ENCODE peak calls at places on chromosomes 16 and 17, in nine cellular contexts. One of them, this sample, is unnamed.

GRCh38 chr17:47064684-47065083 is 85.6 kb upstream of the RPRML start:
- DNase-seq in prostate gland: no peak
- DNase-seq in IMR-90: no peak
- DNase-seq in lower leg skin: no peak
- DNase-seq in A549: no peak
- DNase-seq in uterus: no peak
- DNase-seq in tibial artery: no peak
- DNase-seq in heart right ventricle: no peak
- DNase-seq in astrocyte of the spinal cord: no peak
- DNase-seq in this sample: no peak

GRCh38 chr16:53745753-53746258 is 41.9 kb downstream of the FTO start:
- DNase-seq in prostate gland: no peak
- DNase-seq in IMR-90: peak
- DNase-seq in lower leg skin: no peak
- DNase-seq in A549: peak
- DNase-seq in uterus: no peak
- DNase-seq in tibial artery: no peak
- DNase-seq in heart right ventricle: no peak
- DNase-seq in astrocyte of the spinal cord: peak
- DNase-seq in this sample: no peak

GRCh38 chr16:2038359-2039285 is 9.0 kb downstream of the NTHL1 start:
- DNase-seq in prostate gland: no peak
- DNase-seq in IMR-90: no peak
- DNase-seq in lower leg skin: no peak
- DNase-seq in A549: no peak
- DNase-seq in uterus: no peak
- DNase-seq in tibial artery: no peak
- DNase-seq in heart right ventricle: peak
- DNase-seq in astrocyte of the spinal cord: no peak
- DNase-seq in this sample: no peak

GRCh38 chr17:36608794-36609497 is 7.6 kb downstream of the MRM1 start:
- DNase-seq in prostate gland: peak
- DNase-seq in IMR-90: peak
- DNase-seq in lower leg skin: no peak
- DNase-seq in A549: peak
- DNase-seq in uterus: peak
- DNase-seq in tibial artery: no peak
- DNase-seq in heart right ventricle: no peak
- DNase-seq in astrocyte of the spinal cord: peak
- DNase-seq in this sample: no peak

GRCh38 chr17:82961366-82962162 is 117.8 kb upstream of the METRNL start:
- DNase-seq in prostate gland: no peak
- DNase-seq in IMR-90: no peak
- DNase-seq in lower leg skin: no peak
- DNase-seq in A549: no peak
- DNase-seq in uterus: no peak
- DNase-seq in tibial artery: no peak
- DNase-seq in heart right ventricle: no peak
- DNase-seq in astrocyte of the spinal cord: no peak
- DNase-seq in this sample: no peak

GRCh38 chr17:11336290-11336995 is 95.4 kb downstream of the SHISA6 start:
- DNase-seq in prostate gland: no peak
- DNase-seq in IMR-90: no peak
- DNase-seq in lower leg skin: no peak
- DNase-seq in A549: no peak
- DNase-seq in uterus: no peak
- DNase-seq in tibial artery: no peak
- DNase-seq in heart right ventricle: no peak
- DNase-seq in astrocyte of the spinal cord: no peak
- DNase-seq in this sample: no peak

GRCh38 chr16:27699540-27699939 is 149.6 kb downstream of the KATNIP start:
- DNase-seq in prostate gland: no peak
- DNase-seq in IMR-90: no peak
- DNase-seq in lower leg skin: no peak
- DNase-seq in A549: no peak
- DNase-seq in uterus: no peak
- DNase-seq in tibial artery: no peak
- DNase-seq in heart right ventricle: no peak
- DNase-seq in astrocyte of the spinal cord: no peak
- DNase-seq in this sample: no peak

GRCh38 chr17:29559640-29560039 is 7.2 kb downstream of the ABHD15 start:
- DNase-seq in prostate gland: no peak
- DNase-seq in IMR-90: no peak
- DNase-seq in lower leg skin: no peak
- DNase-seq in A549: no peak
- DNase-seq in uterus: no peak
- DNase-seq in tibial artery: no peak
- DNase-seq in heart right ventricle: no peak
- DNase-seq in astrocyte of the spinal cord: no peak
- DNase-seq in this sample: peak

GRCh38 chr16:1688807-1689560 is 10.9 kb downstream of the JPT2 start:
- DNase-seq in prostate gland: peak
- DNase-seq in IMR-90: no peak
- DNase-seq in lower leg skin: no peak
- DNase-seq in A549: peak
- DNase-seq in uterus: no peak
- DNase-seq in tibial artery: no peak
- DNase-seq in heart right ventricle: no peak
- DNase-seq in astrocyte of the spinal cord: peak
- DNase-seq in this sample: peak

GRCh38 chr17:82023447-82024241 is 539 bp downstream of the LRRC45 start:
- DNase-seq in prostate gland: no peak
- DNase-seq in IMR-90: peak
- DNase-seq in lower leg skin: no peak
- DNase-seq in A549: no peak
- DNase-seq in uterus: no peak
- DNase-seq in tibial artery: no peak
- DNase-seq in heart right ventricle: no peak
- DNase-seq in astrocyte of the spinal cord: no peak
- DNase-seq in this sample: no peak

GRCh38 chr17:72466199-72466598 is 345.4 kb downstream of the SOX9 start:
- DNase-seq in prostate gland: no peak
- DNase-seq in IMR-90: peak
- DNase-seq in lower leg skin: no peak
- DNase-seq in A549: peak
- DNase-seq in uterus: no peak
- DNase-seq in tibial artery: no peak
- DNase-seq in heart right ventricle: no peak
- DNase-seq in astrocyte of the spinal cord: peak
- DNase-seq in this sample: peak
- TF ChIP-seq CTCF in prostate gland: no peak
- TF ChIP-seq CTCF in IMR-90: no peak
- TF ChIP-seq CTCF in lower leg skin: no peak
- TF ChIP-seq CTCF in A549: no peak
- TF ChIP-seq CTCF in uterus: no peak
- TF ChIP-seq CTCF in tibial artery: no peak
- TF ChIP-seq CTCF in heart right ventricle: no peak
- TF ChIP-seq CTCF in astrocyte of the spinal cord: no peak
- TF ChIP-seq CTCF in this sample: no peak

DNA sequence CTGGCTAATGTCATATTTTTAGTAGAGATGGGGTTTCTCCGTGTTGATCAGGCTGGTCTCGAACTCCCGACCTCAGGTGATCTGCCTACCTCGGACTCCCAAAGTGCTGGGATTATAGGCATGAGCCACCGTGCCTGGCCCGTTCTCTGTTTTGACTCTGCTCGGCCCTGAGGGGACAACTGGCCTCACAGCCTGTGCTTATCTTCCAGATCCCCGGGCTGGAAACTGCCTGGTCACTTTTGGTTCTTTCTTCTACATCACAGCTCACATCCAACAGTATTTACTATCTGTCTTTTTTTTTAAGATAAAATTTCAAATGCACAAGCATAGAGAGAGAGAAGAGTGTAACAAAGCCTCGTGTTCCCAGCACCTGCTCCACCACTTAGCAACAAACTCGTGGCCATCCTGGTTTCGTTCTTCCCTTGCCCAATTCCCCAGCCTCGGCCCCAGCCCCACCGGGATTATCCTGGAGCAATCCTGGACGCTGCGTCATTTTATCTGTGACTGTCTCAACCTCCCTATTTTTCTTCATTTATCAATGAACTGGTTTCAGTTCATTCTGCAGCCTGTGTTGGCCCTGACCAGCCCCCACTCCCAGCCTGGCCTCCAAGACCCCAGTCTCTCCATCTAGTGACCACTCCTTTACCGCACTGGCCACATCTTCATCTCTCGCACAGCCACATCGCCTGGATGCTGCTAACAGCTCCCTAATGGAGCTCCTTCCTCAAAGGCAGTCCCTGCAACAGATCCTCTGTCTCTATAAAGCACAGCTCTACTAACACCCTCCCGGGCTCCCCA is 21.1 kb downstream of the PIMREG start:
- DNase-seq in prostate gland: no peak
- DNase-seq in IMR-90: no peak
- DNase-seq in lower leg skin: no peak
- DNase-seq in A549: no peak
- DNase-seq in uterus: no peak
- DNase-seq in tibial artery: no peak
- DNase-seq in heart right ventricle: no peak
- DNase-seq in astrocyte of the spinal cord: no peak
- DNase-seq in this sample: no peak
- H3K4me3 ChIP-seq in prostate gland: no peak
- H3K4me3 ChIP-seq in IMR-90: no peak
- H3K4me3 ChIP-seq in lower leg skin: no peak
- H3K4me3 ChIP-seq in A549: no peak
- H3K4me3 ChIP-seq in uterus: no peak
- H3K4me3 ChIP-seq in tibial artery: no peak
- H3K4me3 ChIP-seq in heart right ventricle: no peak
- H3K4me3 ChIP-seq in astrocyte of the spinal cord: no peak
- H3K4me3 ChIP-seq in this sample: no peak

GRCh38 chr17:77503916-77504651 is 363.3 kb downstream of the SEC14L1 start:
- DNase-seq in prostate gland: no peak
- DNase-seq in IMR-90: no peak
- DNase-seq in lower leg skin: no peak
- DNase-seq in A549: no peak
- DNase-seq in uterus: peak
- DNase-seq in tibial artery: no peak
- DNase-seq in heart right ventricle: no peak
- DNase-seq in astrocyte of the spinal cord: no peak
- DNase-seq in this sample: no peak

GRCh38 chr17:77505460-77505769 is 364.6 kb downstream of the SEC14L1 start:
- DNase-seq in prostate gland: no peak
- DNase-seq in IMR-90: no peak
- DNase-seq in lower leg skin: no peak
- DNase-seq in A549: no peak
- DNase-seq in uterus: no peak
- DNase-seq in tibial artery: no peak
- DNase-seq in heart right ventricle: no peak
- DNase-seq in astrocyte of the spinal cord: no peak
- DNase-seq in this sample: no peak

GRCh38 chr17:77503293-77503655 is 362.5 kb downstream of the SEC14L1 start:
- DNase-seq in prostate gland: no peak
- DNase-seq in IMR-90: no peak
- DNase-seq in lower leg skin: no peak
- DNase-seq in A549: no peak
- DNase-seq in uterus: peak
- DNase-seq in tibial artery: no peak
- DNase-seq in heart right ventricle: no peak
- DNase-seq in astrocyte of the spinal cord: no peak
- DNase-seq in this sample: no peak

GRCh38 chr17:77506371-77506991 is 365.7 kb downstream of the SEC14L1 start:
- DNase-seq in prostate gland: no peak
- DNase-seq in IMR-90: no peak
- DNase-seq in lower leg skin: no peak
- DNase-seq in A549: no peak
- DNase-seq in uterus: peak
- DNase-seq in tibial artery: no peak
- DNase-seq in heart right ventricle: no peak
- DNase-seq in astrocyte of the spinal cord: no peak
- DNase-seq in this sample: no peak

DNA sequence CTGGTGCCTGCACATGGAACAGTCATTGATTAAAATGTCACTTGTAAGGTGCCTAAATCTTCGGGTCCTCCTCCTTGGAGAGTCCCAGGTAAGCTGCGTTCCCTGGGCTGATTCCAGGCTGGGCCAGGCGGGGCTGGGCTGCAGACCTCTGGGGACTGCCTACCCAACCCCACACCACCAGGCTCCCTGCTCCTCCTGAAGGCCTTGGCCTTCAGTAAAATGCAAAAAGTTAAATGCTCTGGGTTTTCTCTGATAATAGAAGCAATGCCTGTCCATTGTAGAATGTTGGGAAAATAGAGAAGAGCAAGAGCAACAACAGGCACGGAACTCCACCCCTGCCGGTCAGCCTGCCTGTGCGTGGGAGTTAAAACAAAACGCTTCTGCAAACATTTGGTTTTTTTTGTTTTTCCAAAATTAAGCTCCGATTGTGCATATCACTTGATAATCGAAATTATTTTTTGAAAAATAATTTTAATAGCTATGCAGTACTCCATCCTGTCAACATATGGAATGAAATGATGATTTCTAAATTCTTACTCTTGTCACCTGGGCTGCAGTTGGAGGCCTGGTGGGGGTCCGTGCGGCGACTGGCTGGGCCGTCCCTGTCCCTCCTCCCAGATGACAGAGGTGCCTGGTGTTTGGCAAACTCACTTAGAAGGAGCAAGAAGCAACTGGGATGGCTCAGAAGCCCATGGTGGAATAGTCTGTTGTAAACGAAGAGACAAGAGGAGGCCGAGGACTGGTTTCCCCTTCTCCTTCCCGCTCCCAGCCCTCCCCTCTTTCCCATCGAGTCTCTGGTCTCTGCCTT is 364.1 kb downstream of the SEC14L1 start:
- DNase-seq in prostate gland: no peak
- DNase-seq in IMR-90: no peak
- DNase-seq in lower leg skin: no peak
- DNase-seq in A549: no peak
- DNase-seq in uterus: peak
- DNase-seq in tibial artery: no peak
- DNase-seq in heart right ventricle: no peak
- DNase-seq in astrocyte of the spinal cord: no peak
- DNase-seq in this sample: no peak
- TF ChIP-seq CTCF in prostate gland: no peak
- TF ChIP-seq CTCF in IMR-90: no peak
- TF ChIP-seq CTCF in lower leg skin: no peak
- TF ChIP-seq CTCF in A549: no peak
- TF ChIP-seq CTCF in uterus: no peak
- TF ChIP-seq CTCF in tibial artery: no peak
- TF ChIP-seq CTCF in heart right ventricle: no peak
- TF ChIP-seq CTCF in astrocyte of the spinal cord: no peak
- TF ChIP-seq CTCF in this sample: no peak

DNA sequence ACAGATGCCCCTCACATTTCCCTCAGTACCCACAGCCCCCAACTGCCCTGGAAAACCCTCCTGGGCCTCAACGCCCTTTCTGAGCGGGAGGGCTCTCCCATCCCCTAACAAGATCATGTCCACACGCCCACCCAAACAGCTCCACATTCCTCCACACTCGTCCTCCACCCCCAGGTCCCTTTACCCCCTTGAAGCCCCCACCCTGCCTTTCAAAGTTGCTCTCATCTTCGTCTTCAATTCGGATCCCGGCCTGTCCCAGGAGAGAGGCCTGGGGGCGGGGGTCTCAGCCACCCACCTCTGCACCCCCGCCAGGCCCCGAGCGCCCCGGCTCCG is 14.3 kb downstream of the HOXB4 start:
- DNase-seq in prostate gland: no peak
- DNase-seq in IMR-90: no peak
- DNase-seq in lower leg skin: no peak
- DNase-seq in A549: no peak
- DNase-seq in uterus: no peak
- DNase-seq in tibial artery: no peak
- DNase-seq in heart right ventricle: no peak
- DNase-seq in astrocyte of the spinal cord: no peak
- DNase-seq in this sample: no peak
- H3K4me3 ChIP-seq in prostate gland: peak
- H3K4me3 ChIP-seq in IMR-90: peak
- H3K4me3 ChIP-seq in lower leg skin: no peak
- H3K4me3 ChIP-seq in A549: no peak
- H3K4me3 ChIP-seq in uterus: no peak
- H3K4me3 ChIP-seq in tibial artery: peak
- H3K4me3 ChIP-seq in heart right ventricle: peak
- H3K4me3 ChIP-seq in astrocyte of the spinal cord: peak
- H3K4me3 ChIP-seq in this sample: no peak

This sample was measured in lung.